ENCODE peak calls at places on chromosomes 1 and 21, in seven cellular contexts. J is heart left ventricle; A is tibial nerve; O is ovary; Q is uterus; T is effector memory CD4-positive, alpha-beta T cell; D is PC-9. C is an unnamed sample. For H3K4me1 and H3K27me3, the result is how much of the 10 kb centered on the place peaks cover.

GRCh38 chr1:227035316-227035715 is 95.2 kb downstream of the COQ8A start:
- DNase-seq in D (no peak), T (no peak), Q (no peak), A (no peak), O (no peak), J (no peak), C (no peak)

GRCh38 chr1:196372896-196373536 is 235.2 kb downstream of the KCNT2 start:
- DNase-seq in D (no peak), Q (no peak), J (no peak), T (no peak), O (no peak), A (no peak), C (no peak)

GRCh38 chr1:33435096-33435820 is 4.4 kb upstream of the PHC2 start:
- DNase-seq in A (no peak), D (no peak), J (no peak), Q (no peak), O (no peak), T (no peak), C (no peak)

GRCh38 chr1:3470650-3471355 is 16.3 kb downstream of the ARHGEF16 start:
- DNase-seq in T (no peak), D (no peak), A (no peak), O (no peak), J (no peak), Q (no peak), C (no peak)

GRCh38 chr1:84653130-84653680 is 37.1 kb downstream of the SSX2IP start:
- DNase-seq in J (no peak), A (no peak), T (no peak), Q (no peak), D (no peak), O (no peak), C (no peak)

GRCh38 chr1:36384542-36385409 is 948 bp downstream of the STK40 start:
- DNase-seq in Q (peak), J (peak), O (peak), D (peak), A (peak), T (peak), C (peak)

GRCh38 chr1:105485207-105485606 is 1571.3 kb upstream of the PRMT6 start:
- DNase-seq in Q (no peak), T (no peak), J (no peak), A (no peak), O (no peak), D (no peak), C (no peak)

GRCh38 chr1:167722152-167722869 is 529 bp downstream of the MPZL1 start:
- DNase-seq in D (peak), T (peak), A (no peak), O (no peak), Q (no peak), J (peak), C (peak)

GRCh38 chr1:27612718-27613117 is 8.8 kb upstream of the AHDC1 start:
- DNase-seq in D (no peak), O (no peak), T (no peak), J (no peak), Q (no peak), A (no peak), C (no peak)

GRCh38 chr1:224669400-224669799 is 53.3 kb downstream of the CNIH3 start:
- DNase-seq in J (no peak), Q (no peak), A (no peak), T (no peak), O (no peak), D (no peak), C (no peak)

GRCh38 chr1:52707927-52708655 is 9.9 kb upstream of the COA7 start:
- DNase-seq in T (no peak), O (no peak), A (no peak), J (no peak), D (no peak), Q (no peak), C (peak)

GRCh38 chr1:5684791-5685190 is 307.4 kb downstream of the NPHP4 start:
- DNase-seq in T (no peak), Q (no peak), A (no peak), J (no peak), O (no peak), D (no peak), C (no peak)

GRCh38 chr1:5683446-5683845 is 308.8 kb downstream of the NPHP4 start:
- DNase-seq in J (no peak), D (no peak), O (no peak), T (no peak), Q (no peak), A (no peak), C (no peak)

GRCh38 chr1:5686925-5687706 is 305.1 kb downstream of the NPHP4 start:
- DNase-seq in Q (no peak), J (no peak), T (no peak), A (no peak), D (no peak), O (no peak), C (peak)

GRCh38 chr1:5686195-5686594 is 306.0 kb downstream of the NPHP4 start:
- DNase-seq in O (no peak), A (no peak), T (no peak), D (no peak), Q (no peak), J (no peak), C (no peak)

GRCh38 chr1:5685446-5686040 is 306.7 kb downstream of the NPHP4 start:
- DNase-seq in J (no peak), A (no peak), O (no peak), Q (no peak), D (no peak), T (no peak), C (no peak)
- H3K4me1 ChIP-seq in J (under half), A (under half), O (under half), Q (under half), D (under half), T (under half), C (under half)

GRCh38 chr1:157189096-157189495 is 50.9 kb upstream of the ETV3 start:
- DNase-seq in A (no peak), D (no peak), J (no peak), T (no peak), O (no peak), Q (no peak), C (no peak)
- H3K27me3 ChIP-seq in A (under half), D (half or more), J (half or more), T (under half), O (under half), Q (under half), C (under half)

DNA sequence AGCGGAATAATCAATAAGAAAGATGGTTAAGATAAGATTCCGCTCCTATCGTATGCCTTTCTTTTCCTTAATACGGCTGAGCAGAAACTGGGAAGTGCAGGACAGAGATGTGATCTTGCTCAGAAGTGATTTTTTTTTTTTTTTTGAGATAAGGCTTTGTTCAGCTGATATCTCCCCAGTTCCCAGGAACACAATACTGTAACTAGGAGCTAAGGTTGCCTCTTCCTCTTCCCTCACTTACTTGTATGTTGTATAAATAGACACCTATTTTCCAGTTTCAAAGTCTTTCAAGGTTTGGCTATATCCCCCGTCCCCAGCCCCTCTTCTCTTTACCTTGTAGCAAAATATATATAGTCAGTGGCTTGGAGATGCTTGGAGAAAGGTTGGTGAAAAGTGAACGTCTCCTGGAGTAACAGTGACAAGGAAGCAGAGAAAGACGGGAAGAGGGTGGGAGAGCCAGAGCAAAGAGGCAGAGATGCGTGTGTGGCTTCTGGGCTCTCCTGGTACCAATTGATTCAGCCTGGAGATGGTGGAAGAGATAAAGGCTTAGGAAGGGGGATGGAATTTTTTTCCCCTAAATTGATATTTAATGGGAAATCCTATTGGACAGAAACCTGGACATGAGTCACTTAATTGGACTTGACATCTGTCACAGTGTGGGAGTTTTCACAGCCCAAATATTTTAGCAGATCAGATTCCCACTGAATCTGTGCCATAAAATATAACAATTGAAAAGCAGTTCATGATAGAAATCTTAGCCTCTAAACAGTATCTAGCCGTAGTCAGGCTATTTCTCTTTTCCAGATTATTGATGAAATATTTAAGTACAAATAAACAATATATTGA is at the start of gene NHLH2:
- DNase-seq in Q (no peak), T (no peak), O (no peak), A (no peak), D (no peak), J (no peak), C (no peak)
- H3K4me3 ChIP-seq in Q (no peak), T (no peak), O (no peak), A (no peak), D (no peak), J (no peak), C (no peak)

DNA sequence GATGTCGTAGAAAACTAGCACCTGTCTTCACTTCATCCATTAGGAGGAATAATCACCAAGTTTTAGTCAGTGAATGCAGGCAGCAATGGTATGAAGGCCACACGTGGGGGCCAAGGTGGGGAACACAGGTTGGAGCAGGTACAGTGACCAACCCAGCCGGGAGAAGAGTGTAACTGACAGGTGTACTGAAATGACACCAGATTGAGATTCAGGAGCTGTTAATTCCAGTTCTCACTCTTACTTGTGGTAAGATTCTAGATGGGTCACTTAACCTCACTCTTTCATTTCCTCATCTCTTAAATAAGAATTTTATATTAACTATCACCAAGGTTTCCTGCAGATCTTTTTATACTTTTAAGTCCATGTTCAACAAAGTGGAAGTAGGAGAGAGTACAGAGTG is 206.2 kb upstream of the PTBP2 start:
- DNase-seq in A (no peak), T (no peak), J (no peak), D (no peak), O (no peak), Q (no peak), C (no peak)
- H3K4me1 ChIP-seq in A (under half), T (under half), J (under half), D (under half), O (under half), Q (under half), C (under half)

GRCh38 chr21:45982256-45982757 is 737 bp downstream of the COL6A1 start:
- DNase-seq in D (peak), Q (peak), T (no peak), J (peak), A (no peak), O (no peak), C (peak)

GRCh38 chr21:45980697-45981096 is 873 bp upstream of the COL6A1 start:
- DNase-seq in D (no peak), A (no peak), T (no peak), Q (no peak), O (no peak), J (no peak), C (no peak)

GRCh38 chr21:45981154-45981606 is 390 bp upstream of the COL6A1 start:
- DNase-seq in T (peak), J (peak), Q (peak), D (peak), A (peak), O (peak), C (peak)

GRCh38 chr21:45982758-45983731 is 1.5 kb downstream of the COL6A1 start:
- DNase-seq in D (no peak), T (no peak), A (no peak), J (peak), O (peak), Q (peak), C (no peak)

GRCh38 chr21:45981641-45982255 is at the start of gene COL6A1:
- DNase-seq in A (peak), T (no peak), J (peak), O (peak), Q (peak), D (peak), C (peak)
- H3K27me3 ChIP-seq in A (under half), T (under half), J (under half), O (under half), Q (under half), D (under half), C (under half)

C was measured in Caco-2.